ENCODE peak calls at places on chromosomes 11 and 22, in five cellular contexts. One of them, this sample, is unnamed.

GRCh38 chr11:80914311-80914710 is 1473.5 kb upstream of the TENM4 start:
- DNase-seq in right lobe of liver: no peak
- DNase-seq in Peyer's patch: no peak
- DNase-seq in CD8-positive, alpha-beta T cell: no peak
- DNase-seq in GM20000: no peak
- DNase-seq in this sample: no peak

GRCh38 chr22:39543095-39543494 is 10.5 kb upstream of the RPS19BP1 start:
- DNase-seq in CD8-positive, alpha-beta T cell: no peak
- DNase-seq in Peyer's patch: peak
- DNase-seq in right lobe of liver: no peak
- DNase-seq in GM20000: no peak
- DNase-seq in this sample: no peak

GRCh38 chr11:420054-420910 is 5.5 kb upstream of the SIGIRR start:
- DNase-seq in right lobe of liver: peak
- DNase-seq in GM20000: no peak
- DNase-seq in CD8-positive, alpha-beta T cell: no peak
- DNase-seq in Peyer's patch: no peak
- DNase-seq in this sample: no peak

GRCh38 chr22:38012604-38013072 is 28.3 kb upstream of the SOX10 start:
- DNase-seq in Peyer's patch: no peak
- DNase-seq in GM20000: no peak
- DNase-seq in right lobe of liver: no peak
- DNase-seq in CD8-positive, alpha-beta T cell: no peak
- DNase-seq in this sample: no peak

GRCh38 chr22:46465348-46465725 is 72.1 kb downstream of the CELSR1 start:
- DNase-seq in right lobe of liver: no peak
- DNase-seq in Peyer's patch: no peak
- DNase-seq in GM20000: no peak
- DNase-seq in CD8-positive, alpha-beta T cell: no peak
- DNase-seq in this sample: no peak

GRCh38 chr11:131671320-131671719 is 300.9 kb downstream of the NTM start:
- DNase-seq in CD8-positive, alpha-beta T cell: no peak
- DNase-seq in GM20000: no peak
- DNase-seq in right lobe of liver: no peak
- DNase-seq in Peyer's patch: no peak
- DNase-seq in this sample: no peak

GRCh38 chr11:16607675-16608644 is 130.5 kb upstream of the C11orf58 start:
- DNase-seq in GM20000: peak
- DNase-seq in Peyer's patch: no peak
- DNase-seq in CD8-positive, alpha-beta T cell: no peak
- DNase-seq in right lobe of liver: peak
- DNase-seq in this sample: no peak

GRCh38 chr11:15072551-15073143 is 746 bp upstream of the CALCB start:
- DNase-seq in CD8-positive, alpha-beta T cell: no peak
- DNase-seq in GM20000: no peak
- DNase-seq in right lobe of liver: no peak
- DNase-seq in Peyer's patch: no peak
- DNase-seq in this sample: no peak

GRCh38 chr11:33912405-33913361 is 20.8 kb upstream of the LMO2 start:
- DNase-seq in CD8-positive, alpha-beta T cell: no peak
- DNase-seq in Peyer's patch: no peak
- DNase-seq in right lobe of liver: no peak
- DNase-seq in GM20000: peak
- DNase-seq in this sample: peak

GRCh38 chr11:134392953-134393615 is 19.0 kb downstream of the B3GAT1 start:
- DNase-seq in CD8-positive, alpha-beta T cell: no peak
- DNase-seq in Peyer's patch: no peak
- DNase-seq in GM20000: no peak
- DNase-seq in right lobe of liver: no peak
- DNase-seq in this sample: no peak

GRCh38 chr11:19828382-19829108 is 115.9 kb downstream of the NAV2 start:
- DNase-seq in Peyer's patch: no peak
- DNase-seq in CD8-positive, alpha-beta T cell: no peak
- DNase-seq in GM20000: no peak
- DNase-seq in right lobe of liver: no peak
- DNase-seq in this sample: peak

GRCh38 chr22:47407626-47408025 is 645.2 kb downstream of the TBC1D22A start:
- DNase-seq in Peyer's patch: no peak
- DNase-seq in CD8-positive, alpha-beta T cell: no peak
- DNase-seq in right lobe of liver: no peak
- DNase-seq in GM20000: no peak
- DNase-seq in this sample: no peak

GRCh38 chr11:44213148-44213547 is 96.8 kb downstream of the ALX4 start:
- DNase-seq in GM20000: no peak
- DNase-seq in right lobe of liver: no peak
- DNase-seq in CD8-positive, alpha-beta T cell: no peak
- DNase-seq in Peyer's patch: no peak
- DNase-seq in this sample: no peak

GRCh38 chr11:6735306-6735705 is 36.5 kb downstream of the OR2AG2 start:
- DNase-seq in CD8-positive, alpha-beta T cell: no peak
- DNase-seq in right lobe of liver: no peak
- DNase-seq in GM20000: no peak
- DNase-seq in Peyer's patch: no peak
- DNase-seq in this sample: no peak

GRCh38 chr11:113618360-113618759 is 87.7 kb downstream of the TMPRSS5 start:
- DNase-seq in right lobe of liver: no peak
- DNase-seq in GM20000: no peak
- DNase-seq in Peyer's patch: no peak
- DNase-seq in CD8-positive, alpha-beta T cell: no peak
- DNase-seq in this sample: no peak

GRCh38 chr11:119727523-119728081 is 1.4 kb downstream of the NECTIN1 start:
- DNase-seq in CD8-positive, alpha-beta T cell: no peak
- DNase-seq in right lobe of liver: peak
- DNase-seq in Peyer's patch: peak
- DNase-seq in GM20000: peak
- DNase-seq in this sample: no peak

GRCh38 chr11:19091366-19091765 is 25.6 kb upstream of the ZDHHC13 start:
- DNase-seq in right lobe of liver: no peak
- DNase-seq in Peyer's patch: no peak
- DNase-seq in GM20000: no peak
- DNase-seq in CD8-positive, alpha-beta T cell: no peak
- DNase-seq in this sample: no peak

GRCh38 chr11:12289667-12290476 is 87.5 kb upstream of the PARVA start:
- DNase-seq in GM20000: peak
- DNase-seq in Peyer's patch: no peak
- DNase-seq in right lobe of liver: no peak
- DNase-seq in CD8-positive, alpha-beta T cell: no peak
- DNase-seq in this sample: no peak

GRCh38 chr11:68457214-68457897 is 3.2 kb upstream of the PPP6R3 start:
- DNase-seq in Peyer's patch: no peak
- DNase-seq in GM20000: no peak
- DNase-seq in right lobe of liver: no peak
- DNase-seq in CD8-positive, alpha-beta T cell: no peak
- DNase-seq in this sample: no peak

GRCh38 chr11:69497221-69497787 is 15.8 kb downstream of the LINC01488 start:
- DNase-seq in Peyer's patch: peak
- DNase-seq in right lobe of liver: peak
- DNase-seq in GM20000: no peak
- DNase-seq in CD8-positive, alpha-beta T cell: no peak
- DNase-seq in this sample: no peak

GRCh38 chr11:62149986-62150886 is 26.4 kb downstream of the INCENP start:
- DNase-seq in right lobe of liver: no peak
- DNase-seq in GM20000: no peak
- DNase-seq in Peyer's patch: peak
- DNase-seq in CD8-positive, alpha-beta T cell: no peak
- DNase-seq in this sample: no peak

GRCh38 chr11:1672613-1673400 is 24.2 kb upstream of the KRTAP5-6 start:
- DNase-seq in right lobe of liver: no peak
- DNase-seq in Peyer's patch: no peak
- DNase-seq in CD8-positive, alpha-beta T cell: no peak
- DNase-seq in GM20000: no peak
- DNase-seq in this sample: no peak

GRCh38 chr22:19105867-19106802 is 16.1 kb downstream of the DGCR2 start:
- DNase-seq in right lobe of liver: no peak
- DNase-seq in Peyer's patch: peak
- DNase-seq in CD8-positive, alpha-beta T cell: peak
- DNase-seq in GM20000: no peak
- DNase-seq in this sample: no peak

GRCh38 chr22:36753120-36753802 is 22.7 kb downstream of the IFT27 start:
- DNase-seq in GM20000: no peak
- DNase-seq in Peyer's patch: no peak
- DNase-seq in CD8-positive, alpha-beta T cell: no peak
- DNase-seq in right lobe of liver: no peak
- DNase-seq in this sample: no peak

GRCh38 chr11:111269146-111269868 is 23.8 kb downstream of the POU2AF2 start:
- DNase-seq in Peyer's patch: no peak
- DNase-seq in GM20000: no peak
- DNase-seq in CD8-positive, alpha-beta T cell: no peak
- DNase-seq in right lobe of liver: no peak
- DNase-seq in this sample: no peak

GRCh38 chr11:122731500-122731913 is 76.0 kb downstream of the UBASH3B start:
- DNase-seq in Peyer's patch: no peak
- DNase-seq in GM20000: no peak
- DNase-seq in CD8-positive, alpha-beta T cell: no peak
- DNase-seq in right lobe of liver: no peak
- DNase-seq in this sample: no peak

GRCh38 chr11:134532921-134533421 is 120.9 kb upstream of the B3GAT1 start:
- DNase-seq in GM20000: no peak
- DNase-seq in CD8-positive, alpha-beta T cell: no peak
- DNase-seq in right lobe of liver: no peak
- DNase-seq in Peyer's patch: no peak
- DNase-seq in this sample: no peak

GRCh38 chr22:25754527-25755202 is 12.7 kb downstream of the MYO18B start:
- DNase-seq in Peyer's patch: no peak
- DNase-seq in CD8-positive, alpha-beta T cell: no peak
- DNase-seq in GM20000: no peak
- DNase-seq in right lobe of liver: peak
- DNase-seq in this sample: no peak

GRCh38 chr11:10588904-10589303 is 20.4 kb upstream of the LYVE1 start:
- DNase-seq in GM20000: no peak
- DNase-seq in CD8-positive, alpha-beta T cell: no peak
- DNase-seq in right lobe of liver: no peak
- DNase-seq in Peyer's patch: no peak
- DNase-seq in this sample: no peak

GRCh38 chr11:115452245-115452644 is 52.0 kb downstream of the CADM1 start:
- DNase-seq in Peyer's patch: no peak
- DNase-seq in GM20000: no peak
- DNase-seq in CD8-positive, alpha-beta T cell: no peak
- DNase-seq in right lobe of liver: no peak
- DNase-seq in this sample: no peak

DNA sequence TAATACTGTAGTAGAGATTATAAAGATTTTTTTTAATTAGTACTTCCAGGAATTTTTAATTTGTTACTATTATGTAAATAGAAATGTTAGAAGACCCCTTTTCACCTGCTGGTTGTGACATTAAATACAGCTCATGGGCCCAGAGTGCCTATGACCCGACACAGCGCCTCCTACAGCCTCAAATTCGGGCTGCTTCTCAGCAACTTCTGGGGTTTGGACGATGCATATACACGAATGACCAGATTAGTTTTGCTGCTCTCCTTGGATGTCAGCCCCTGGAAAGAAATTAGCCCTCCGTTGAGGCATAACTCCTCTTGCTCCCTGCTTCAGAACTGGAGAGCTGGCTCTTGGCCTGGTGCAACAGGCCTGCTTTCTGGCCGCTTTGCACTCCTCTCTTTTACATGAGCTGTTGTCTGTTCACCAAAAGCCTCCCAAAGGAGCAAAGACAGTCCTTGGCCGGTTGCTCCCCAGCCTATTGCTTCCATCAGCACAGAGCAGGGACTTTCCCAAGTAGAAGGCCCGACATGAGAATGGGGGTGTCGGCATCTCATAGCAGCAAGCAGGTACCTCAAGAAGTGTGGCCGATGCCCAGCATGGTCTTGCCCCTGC is 3.3 kb downstream of the TECTA start:
- DNase-seq in CD8-positive, alpha-beta T cell: no peak
- DNase-seq in Peyer's patch: no peak
- DNase-seq in GM20000: no peak
- DNase-seq in right lobe of liver: no peak
- DNase-seq in this sample: no peak
- TF ChIP-seq CTCF in CD8-positive, alpha-beta T cell: no peak
- TF ChIP-seq CTCF in Peyer's patch: no peak
- TF ChIP-seq CTCF in GM20000: no peak
- TF ChIP-seq CTCF in right lobe of liver: no peak
- TF ChIP-seq CTCF in this sample: peak

GRCh38 chr11:66123902-66124301 is 53.8 kb downstream of the PACS1 start:
- DNase-seq in GM20000: no peak
- DNase-seq in right lobe of liver: no peak
- DNase-seq in Peyer's patch: no peak
- DNase-seq in CD8-positive, alpha-beta T cell: no peak
- DNase-seq in this sample: no peak

GRCh38 chr11:66126064-66126463 is 56.0 kb downstream of the PACS1 start:
- DNase-seq in Peyer's patch: peak
- DNase-seq in GM20000: no peak
- DNase-seq in right lobe of liver: no peak
- DNase-seq in CD8-positive, alpha-beta T cell: no peak
- DNase-seq in this sample: no peak

GRCh38 chr11:66130978-66131377 is 60.9 kb downstream of the PACS1 start:
- DNase-seq in CD8-positive, alpha-beta T cell: no peak
- DNase-seq in GM20000: no peak
- DNase-seq in right lobe of liver: no peak
- DNase-seq in Peyer's patch: no peak
- DNase-seq in this sample: no peak

GRCh38 chr11:66124564-66124963 is 54.5 kb downstream of the PACS1 start:
- DNase-seq in Peyer's patch: no peak
- DNase-seq in GM20000: no peak
- DNase-seq in CD8-positive, alpha-beta T cell: no peak
- DNase-seq in right lobe of liver: no peak
- DNase-seq in this sample: no peak

GRCh38 chr11:66126808-66127555 is 56.9 kb downstream of the PACS1 start:
- DNase-seq in right lobe of liver: no peak
- DNase-seq in CD8-positive, alpha-beta T cell: peak
- DNase-seq in GM20000: peak
- DNase-seq in Peyer's patch: peak
- DNase-seq in this sample: peak
- TF ChIP-seq CTCF in right lobe of liver: no peak
- TF ChIP-seq CTCF in CD8-positive, alpha-beta T cell: no peak
- TF ChIP-seq CTCF in GM20000: no peak
- TF ChIP-seq CTCF in Peyer's patch: no peak
- TF ChIP-seq CTCF in this sample: no peak

GRCh38 chr22:50546326-50547230 is 879 bp downstream of the KLHDC7B start:
- DNase-seq in Peyer's patch: no peak
- DNase-seq in GM20000: peak
- DNase-seq in CD8-positive, alpha-beta T cell: no peak
- DNase-seq in right lobe of liver: no peak
- DNase-seq in this sample: no peak

GRCh38 chr22:50547231-50547851 is 1.6 kb downstream of the KLHDC7B start:
- DNase-seq in Peyer's patch: no peak
- DNase-seq in CD8-positive, alpha-beta T cell: no peak
- DNase-seq in GM20000: peak
- DNase-seq in right lobe of liver: no peak
- DNase-seq in this sample: no peak

GRCh38 chr22:50544078-50544745 is 1.5 kb upstream of the KLHDC7B start:
- DNase-seq in GM20000: peak
- DNase-seq in CD8-positive, alpha-beta T cell: peak
- DNase-seq in Peyer's patch: peak
- DNase-seq in right lobe of liver: peak
- DNase-seq in this sample: peak

GRCh38 chr22:50544746-50545253 is 899 bp upstream of the KLHDC7B start:
- DNase-seq in CD8-positive, alpha-beta T cell: no peak
- DNase-seq in Peyer's patch: no peak
- DNase-seq in GM20000: peak
- DNase-seq in right lobe of liver: no peak
- DNase-seq in this sample: no peak

GRCh38 chr22:50545522-50546325 is at the start of gene KLHDC7B:
- DNase-seq in right lobe of liver: no peak
- DNase-seq in GM20000: peak
- DNase-seq in CD8-positive, alpha-beta T cell: no peak
- DNase-seq in Peyer's patch: no peak
- DNase-seq in this sample: no peak
- TF ChIP-seq CTCF in right lobe of liver: no peak
- TF ChIP-seq CTCF in GM20000: no peak
- TF ChIP-seq CTCF in CD8-positive, alpha-beta T cell: no peak
- TF ChIP-seq CTCF in Peyer's patch: no peak
- TF ChIP-seq CTCF in this sample: peak

GRCh38 chr11:126311464-126312291 is 7.8 kb downstream of the DCPS start:
- DNase-seq in Peyer's patch: no peak
- DNase-seq in GM20000: no peak
- DNase-seq in CD8-positive, alpha-beta T cell: no peak
- DNase-seq in right lobe of liver: no peak
- DNase-seq in this sample: peak
- TF ChIP-seq CTCF in Peyer's patch: no peak
- TF ChIP-seq CTCF in GM20000: no peak
- TF ChIP-seq CTCF in CD8-positive, alpha-beta T cell: no peak
- TF ChIP-seq CTCF in right lobe of liver: no peak
- TF ChIP-seq CTCF in this sample: no peak